ENCODE peak calls at places on chromosomes 4 and X, in six cellular contexts. V, Q, C, S, Z and U are unnamed samples.

GRCh38 chr4:152870605-152871004 is 65.5 kb upstream of the FHDC1 start:
- DNase-seq in S (no peak), C (no peak), Q (no peak), Z (no peak), V (no peak), U (no peak)

GRCh38 chr4:163565228-163566040 is 70.9 kb downstream of the TMA16 start:
- DNase-seq in S (no peak), Z (no peak), Q (no peak), C (no peak), V (no peak), U (no peak)

GRCh38 chr4:10226756-10227155 is 110.2 kb upstream of the WDR1 start:
- DNase-seq in Q (no peak), Z (no peak), V (no peak), S (no peak), C (no peak), U (peak; percentile 15)

GRCh38 chrX:10104958-10105658 is 51.7 kb upstream of the CLCN4 start:
- DNase-seq in Q (no peak), S (no peak), C (no peak), Z (no peak), V (no peak), U (no peak)

GRCh38 chr4:149311076-149311475 is 504.6 kb downstream of the IQCM start:
- DNase-seq in Z (no peak), C (no peak), S (no peak), Q (no peak), V (no peak), U (no peak)

GRCh38 chr4:102217345-102217744 is 127.9 kb downstream of the SLC39A8 start:
- DNase-seq in Q (no peak), V (no peak), S (no peak), Z (no peak), C (no peak), U (no peak)

GRCh38 chrX:37667141-37667540 is 18.4 kb upstream of the XK start:
- DNase-seq in S (no peak), C (no peak), Q (no peak), Z (no peak), V (no peak), U (no peak)

GRCh38 chr4:77579406-77580076 is 26.1 kb upstream of the CXCL13 start:
- DNase-seq in Z (no peak), Q (no peak), S (peak; percentile 84), C (no peak), V (no peak), U (peak; percentile 39)

GRCh38 chr4:173052439-173052838 is 116.2 kb upstream of the GALNT7 start:
- DNase-seq in S (no peak), Z (no peak), Q (no peak), V (no peak), C (no peak), U (no peak)

GRCh38 chr4:109801895-109802319 is at the start of gene CFI:
- DNase-seq in Z (no peak), S (peak; percentile 82), V (no peak), Q (no peak), C (no peak), U (peak; percentile 50)

GRCh38 chr4:13627185-13627605 is 330 bp downstream of the BOD1L1 start:
- DNase-seq in Z (no peak), V (peak; percentile 25), S (no peak), C (no peak), Q (no peak), U (no peak)

GRCh38 chrX:154505726-154506125 is 10.3 kb downstream of the FAM3A start:
- DNase-seq in C (no peak), V (no peak), S (peak; percentile 14), Z (no peak), Q (no peak), U (no peak)

GRCh38 chrX:9907645-9908387 is 59.3 kb upstream of the CLDN34 start:
- DNase-seq in Z (no peak), V (no peak), C (no peak), S (no peak), Q (no peak), U (no peak)

GRCh38 chrX:27987862-27988646 is 6.8 kb upstream of the DCAF8L1 start:
- DNase-seq in Q (no peak), V (no peak), S (no peak), C (no peak), Z (no peak), U (no peak)

GRCh38 chr4:76558391-76559235 is 123.6 kb downstream of the SHROOM3 start:
- DNase-seq in Z (no peak), C (no peak), Q (no peak), S (no peak), V (no peak), U (no peak)

GRCh38 chr4:100356172-100356571 is 161.7 kb downstream of the EMCN start:
- DNase-seq in Z (no peak), Q (no peak), V (no peak), C (no peak), S (no peak), U (no peak)

GRCh38 chrX:73206366-73206765 is 8.3 kb downstream of the NAP1L2 start:
- DNase-seq in C (no peak), Q (no peak), V (no peak), S (no peak), Z (no peak), U (no peak)

GRCh38 chr4:81845273-81845672 is 373.6 kb upstream of the RASGEF1B start:
- DNase-seq in C (no peak), Q (no peak), V (no peak), Z (no peak), S (no peak), U (no peak)

GRCh38 chr4:77012726-77013125 is 63.1 kb downstream of the CCNI start:
- DNase-seq in S (no peak), C (no peak), Q (peak; percentile 31), Z (no peak), V (peak; percentile 27), U (no peak)

GRCh38 chr4:83054928-83055327 is 19.9 kb downstream of the COPS4 start:
- DNase-seq in Q (no peak), S (peak; percentile 14), V (no peak), Z (no peak), C (peak; percentile 14), U (no peak)
- TF ChIP-seq CTCF in Q (peak; percentile 22), S (peak; percentile 48), V (peak; percentile 35), Z (peak; percentile 11), C (no peak), U (peak; percentile 29)

GRCh38 chr4:154329939-154330338 is 161.7 kb downstream of the DCHS2 start:
- DNase-seq in Q (no peak), C (no peak), V (no peak), Z (peak; percentile 62), S (no peak), U (peak; percentile 25)

GRCh38 chr4:154329268-154329858 is 162.2 kb downstream of the DCHS2 start:
- DNase-seq in Q (no peak), C (peak; percentile 9), S (no peak), Z (no peak), V (no peak), U (no peak)

GRCh38 chr4:154328030-154328429 is 163.6 kb downstream of the DCHS2 start:
- DNase-seq in Z (no peak), V (no peak), Q (no peak), C (no peak), S (no peak), U (no peak)

GRCh38 chr4:154335588-154335987 is 156.0 kb downstream of the DCHS2 start:
- DNase-seq in V (no peak), Q (no peak), Z (no peak), S (no peak), C (no peak), U (no peak)

DNA sequence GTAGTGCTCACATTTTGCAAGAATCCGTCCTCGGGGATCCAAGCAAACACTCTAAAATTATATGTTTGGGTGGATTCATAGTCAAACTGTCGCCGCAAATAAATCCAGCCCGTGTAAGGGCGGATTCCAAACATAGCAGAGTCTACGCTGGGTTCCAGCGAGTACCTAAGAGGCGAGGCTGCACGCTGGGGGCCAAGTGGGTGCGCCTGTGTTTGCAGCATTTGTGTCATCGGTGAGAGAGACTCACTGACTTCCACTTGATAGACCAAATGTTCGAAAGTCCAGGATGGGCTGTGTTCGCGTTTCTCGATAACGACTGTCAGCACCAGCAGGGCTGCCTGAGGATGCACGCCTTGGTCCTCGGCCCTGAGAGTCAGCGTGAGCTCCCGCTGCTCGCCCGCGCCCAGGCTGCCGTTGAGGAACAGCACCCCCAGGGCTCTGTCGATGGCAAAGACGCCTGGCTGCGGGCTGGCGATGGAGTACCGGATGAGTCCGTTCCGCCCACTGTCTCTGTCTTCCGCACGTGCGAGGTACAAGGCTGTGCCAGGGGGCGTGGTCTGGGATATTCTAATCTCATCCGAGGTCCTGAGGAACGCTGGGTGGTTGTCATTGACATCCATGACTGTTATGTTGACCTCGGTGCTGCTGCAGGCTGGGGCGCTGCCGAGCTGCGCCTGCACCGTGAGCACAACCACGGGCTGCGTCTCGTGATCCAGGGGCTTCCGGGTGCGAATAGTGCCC is 158.7 kb downstream of the DCHS2 start:
- DNase-seq in V (peak; percentile 11), S (no peak), Q (no peak), Z (no peak), C (peak; percentile 12), U (no peak)
- TF ChIP-seq CTCF in V (no peak), S (peak; percentile 29), Q (no peak), Z (no peak), C (no peak), U (no peak)

DNA sequence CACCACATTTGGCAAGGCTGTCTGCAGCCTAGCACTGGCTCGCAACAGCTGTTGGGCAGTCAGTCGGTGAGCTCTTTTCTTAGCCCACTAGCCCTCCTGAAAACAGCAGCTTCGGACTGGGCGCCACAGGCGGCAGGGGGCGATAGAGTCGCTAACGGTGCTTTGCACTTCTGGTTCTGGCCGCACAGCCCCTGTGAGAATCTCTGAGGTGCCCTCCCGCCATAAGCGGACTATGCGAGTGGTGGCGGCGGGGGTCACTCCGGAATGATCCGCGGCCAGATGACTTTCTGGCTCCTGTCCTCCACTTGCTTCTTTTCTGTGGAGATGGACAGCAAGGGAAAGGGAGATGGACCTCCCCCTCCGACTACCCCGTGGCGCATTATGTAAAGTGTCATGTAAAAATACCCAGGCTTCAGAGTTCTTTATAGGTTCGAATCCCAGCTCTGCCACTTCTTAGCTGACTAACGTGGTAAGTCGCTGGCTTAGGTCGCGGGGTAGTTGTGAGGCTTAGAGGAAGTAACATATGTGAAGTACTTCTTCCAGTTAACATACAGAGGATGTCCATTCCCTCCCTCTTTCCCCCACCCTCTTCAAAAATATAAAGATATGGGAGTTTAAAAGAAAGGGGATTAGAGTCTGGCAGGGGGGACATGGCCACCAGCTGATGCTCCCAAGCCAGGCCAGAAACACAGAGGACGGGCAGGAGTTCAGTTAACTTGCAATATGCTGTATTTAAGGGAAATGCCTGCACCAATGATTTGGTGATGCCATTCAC is 11.0 kb downstream of the ARHGAP36 start:
- DNase-seq in C (peak; percentile 26), S (no peak), V (no peak), Q (no peak), Z (no peak), U (no peak)
- TF ChIP-seq CTCF in C (no peak), S (peak; percentile 50), V (peak; percentile 32), Q (peak; percentile 43), Z (peak; percentile 38), U (peak; percentile 18)

GRCh38 chrX:133249659-133250058 is 31.5 kb upstream of the TFDP3 start:
- DNase-seq in V (no peak), C (no peak), Q (no peak), S (no peak), Z (no peak), U (no peak)
- TF ChIP-seq CTCF in V (peak; percentile 21), C (no peak), Q (peak; percentile 18), S (peak; percentile 40), Z (peak; percentile 27), U (no peak)